ENCODE peak calls at places on chromosomes 3 and 15, in four cellular contexts. L is HFF-Myc; W is T-helper 1 cell; A is stimulated activated CD4-positive, alpha-beta T cell treated with anti-CD3 and anti-CD28 coated beads, Interleukin-1b, Interleukin-23, amount 100 ng/mL, for 1 hour. D is an unnamed sample.

GRCh38 chr3:161026612-161027217 is 78.4 kb downstream of the B3GALNT1 start:
- DNase-seq in L (no peak), W (no peak), A (no peak), D (no peak)

GRCh38 chr3:66303556-66303955 is 82.8 kb downstream of the SLC25A26 start:
- DNase-seq in L (no peak), W (peak; percentile 75), A (no peak), D (peak; percentile 60)

GRCh38 chr15:68421798-68422402 is 10.1 kb downstream of the ITGA11 start:
- DNase-seq in L (no peak), W (no peak), A (no peak), D (no peak)

GRCh38 chr3:11165457-11165856 is 11.2 kb downstream of the HRH1 start:
- DNase-seq in L (no peak), W (no peak), A (no peak), D (no peak)

GRCh38 chr3:108406661-108407206 is 103.7 kb downstream of the MYH15 start:
- DNase-seq in L (peak; percentile 62), W (peak; percentile 70), A (no peak), D (peak; percentile 36)

GRCh38 chr3:132867956-132868355 is 145.7 kb upstream of the NPHP3 start:
- DNase-seq in L (no peak), W (no peak), A (no peak), D (no peak)

GRCh38 chr3:123152656-123153055 is 49.1 kb upstream of the SEC22A start:
- DNase-seq in L (no peak), W (no peak), A (no peak), D (no peak)

GRCh38 chr15:57555270-57555669 is 36.4 kb upstream of the MYZAP start:
- DNase-seq in L (peak; percentile 38), W (no peak), A (no peak), D (no peak)

GRCh38 chr15:69340243-69340991 is 41.7 kb downstream of the PAQR5 start:
- DNase-seq in L (no peak), W (no peak), A (no peak), D (no peak)

D was measured in effector memory CD8-positive, alpha-beta T cell.